ENCODE peak calls at places on chromosomes 7 and 10, in ten cellular contexts. One of them, this sample, is unnamed.

GRCh38 chr7:2621061-2621828 is 10.5 kb upstream of the TTYH3 start:
- DNase-seq in A549: no peak
- DNase-seq in cardiac fibroblast: peak; percentile 64
- DNase-seq in Panc1: no peak
- DNase-seq in brain microvascular endothelial cell: peak; percentile 50
- DNase-seq in cardiac muscle cell: peak; percentile 88
- DNase-seq in fibroblast of lung: peak; percentile 70
- DNase-seq in HepG2: no peak
- DNase-seq in AG10803: peak; percentile 68
- DNase-seq in psoas muscle: peak; percentile 55
- DNase-seq in this sample: peak; percentile 84

GRCh38 chr10:77160679-77161078 is 476.9 kb downstream of the KCNMA1 start:
- DNase-seq in A549: no peak
- DNase-seq in cardiac fibroblast: peak; percentile 96
- DNase-seq in Panc1: peak; percentile 94
- DNase-seq in brain microvascular endothelial cell: peak; percentile 88
- DNase-seq in cardiac muscle cell: peak; percentile 30
- DNase-seq in fibroblast of lung: peak; percentile 89
- DNase-seq in HepG2: no peak
- DNase-seq in AG10803: peak; percentile 83
- DNase-seq in psoas muscle: no peak
- DNase-seq in this sample: peak; percentile 62

GRCh38 chr7:874036-874749 is 2.2 kb upstream of the GET4 start:
- DNase-seq in A549: no peak
- DNase-seq in cardiac fibroblast: no peak
- DNase-seq in Panc1: no peak
- DNase-seq in brain microvascular endothelial cell: no peak
- DNase-seq in cardiac muscle cell: peak; percentile 52
- DNase-seq in fibroblast of lung: no peak
- DNase-seq in HepG2: no peak
- DNase-seq in AG10803: no peak
- DNase-seq in psoas muscle: no peak
- DNase-seq in this sample: peak; percentile 31

GRCh38 chr7:16417958-16418357 is 3.4 kb downstream of the CRPPA start:
- DNase-seq in A549: no peak
- DNase-seq in cardiac fibroblast: no peak
- DNase-seq in Panc1: no peak
- DNase-seq in brain microvascular endothelial cell: no peak
- DNase-seq in cardiac muscle cell: peak; percentile 43
- DNase-seq in fibroblast of lung: no peak
- DNase-seq in HepG2: no peak
- DNase-seq in AG10803: no peak
- DNase-seq in psoas muscle: no peak
- DNase-seq in this sample: no peak

GRCh38 chr10:132175907-132176581 is 10.7 kb upstream of the DPYSL4 start:
- DNase-seq in A549: no peak
- DNase-seq in cardiac fibroblast: peak; percentile 43
- DNase-seq in Panc1: no peak
- DNase-seq in brain microvascular endothelial cell: no peak
- DNase-seq in cardiac muscle cell: no peak
- DNase-seq in fibroblast of lung: no peak
- DNase-seq in HepG2: peak; percentile 25
- DNase-seq in AG10803: no peak
- DNase-seq in psoas muscle: peak; percentile 6
- DNase-seq in this sample: no peak

GRCh38 chr10:110360857-110361474 is 56.2 kb upstream of the SMNDC1 start:
- DNase-seq in A549: no peak
- DNase-seq in cardiac fibroblast: peak; percentile 26
- DNase-seq in Panc1: no peak
- DNase-seq in brain microvascular endothelial cell: no peak
- DNase-seq in cardiac muscle cell: no peak
- DNase-seq in fibroblast of lung: no peak
- DNase-seq in HepG2: no peak
- DNase-seq in AG10803: no peak
- DNase-seq in psoas muscle: no peak
- DNase-seq in this sample: no peak

GRCh38 chr7:24323961-24324480 is 40.0 kb downstream of the NPY start:
- DNase-seq in A549: no peak
- DNase-seq in cardiac fibroblast: no peak
- DNase-seq in Panc1: no peak
- DNase-seq in brain microvascular endothelial cell: no peak
- DNase-seq in cardiac muscle cell: no peak
- DNase-seq in fibroblast of lung: no peak
- DNase-seq in HepG2: no peak
- DNase-seq in AG10803: no peak
- DNase-seq in psoas muscle: no peak
- DNase-seq in this sample: no peak

GRCh38 chr10:125911145-125911544 is 14.8 kb downstream of the FANK1 start:
- DNase-seq in A549: no peak
- DNase-seq in cardiac fibroblast: no peak
- DNase-seq in Panc1: no peak
- DNase-seq in brain microvascular endothelial cell: no peak
- DNase-seq in cardiac muscle cell: no peak
- DNase-seq in fibroblast of lung: no peak
- DNase-seq in HepG2: no peak
- DNase-seq in AG10803: no peak
- DNase-seq in psoas muscle: no peak
- DNase-seq in this sample: no peak

GRCh38 chr10:132422169-132422691 is 25.2 kb downstream of the PWWP2B start:
- DNase-seq in A549: no peak
- DNase-seq in cardiac fibroblast: no peak
- DNase-seq in Panc1: no peak
- DNase-seq in brain microvascular endothelial cell: no peak
- DNase-seq in cardiac muscle cell: no peak
- DNase-seq in fibroblast of lung: no peak
- DNase-seq in HepG2: no peak
- DNase-seq in AG10803: no peak
- DNase-seq in psoas muscle: no peak
- DNase-seq in this sample: peak; percentile 37

GRCh38 chr7:110871856-110872255 is 219.1 kb upstream of the LRRN3 start:
- DNase-seq in A549: no peak
- DNase-seq in cardiac fibroblast: no peak
- DNase-seq in Panc1: no peak
- DNase-seq in brain microvascular endothelial cell: no peak
- DNase-seq in cardiac muscle cell: no peak
- DNase-seq in fibroblast of lung: no peak
- DNase-seq in HepG2: no peak
- DNase-seq in AG10803: no peak
- DNase-seq in psoas muscle: no peak
- DNase-seq in this sample: no peak

GRCh38 chr10:109504401-109504800 is 418.9 kb downstream of the XPNPEP1 start:
- DNase-seq in A549: no peak
- DNase-seq in cardiac fibroblast: peak; percentile 3
- DNase-seq in Panc1: no peak
- DNase-seq in brain microvascular endothelial cell: no peak
- DNase-seq in cardiac muscle cell: no peak
- DNase-seq in fibroblast of lung: no peak
- DNase-seq in HepG2: no peak
- DNase-seq in AG10803: no peak
- DNase-seq in psoas muscle: no peak
- DNase-seq in this sample: no peak

GRCh38 chr10:49089789-49090595 is 25.3 kb downstream of the VSTM4 start:
- DNase-seq in A549: no peak
- DNase-seq in cardiac fibroblast: no peak
- DNase-seq in Panc1: no peak
- DNase-seq in brain microvascular endothelial cell: no peak
- DNase-seq in cardiac muscle cell: peak; percentile 41
- DNase-seq in fibroblast of lung: peak; percentile 22
- DNase-seq in HepG2: no peak
- DNase-seq in AG10803: peak; percentile 77
- DNase-seq in psoas muscle: no peak
- DNase-seq in this sample: peak; percentile 70

GRCh38 chr7:116633131-116633988 is 38.6 kb upstream of the MET start:
- DNase-seq in A549: no peak
- DNase-seq in cardiac fibroblast: peak; percentile 80
- DNase-seq in Panc1: peak; percentile 75
- DNase-seq in brain microvascular endothelial cell: no peak
- DNase-seq in cardiac muscle cell: peak; percentile 62
- DNase-seq in fibroblast of lung: peak; percentile 21
- DNase-seq in HepG2: no peak
- DNase-seq in AG10803: peak; percentile 60
- DNase-seq in psoas muscle: peak; percentile 32
- DNase-seq in this sample: peak; percentile 72

GRCh38 chr10:119022846-119023552 is 6.5 kb upstream of the NANOS1 start:
- DNase-seq in A549: no peak
- DNase-seq in cardiac fibroblast: peak; percentile 57
- DNase-seq in Panc1: no peak
- DNase-seq in brain microvascular endothelial cell: peak; percentile 20
- DNase-seq in cardiac muscle cell: peak; percentile 46
- DNase-seq in fibroblast of lung: peak; percentile 72
- DNase-seq in HepG2: no peak
- DNase-seq in AG10803: peak; percentile 91
- DNase-seq in psoas muscle: no peak
- DNase-seq in this sample: peak; percentile 36

DNA sequence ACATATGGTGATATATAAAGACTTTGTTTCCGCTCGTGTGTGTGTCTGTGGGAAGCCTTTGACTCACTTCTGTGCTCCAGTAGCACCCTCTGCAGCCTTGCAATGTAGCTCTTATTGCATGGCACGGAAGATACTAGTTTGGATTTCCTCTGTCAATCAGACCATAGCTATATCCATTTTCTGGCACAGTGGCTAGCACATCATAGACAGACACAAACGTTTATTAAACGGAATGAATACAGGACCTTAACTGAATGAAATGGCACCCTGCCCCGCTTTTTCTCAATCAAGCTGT is 124.0 kb upstream of the PTPN20 start:
- DNase-seq in A549: peak; percentile 0
- DNase-seq in cardiac fibroblast: peak; percentile 67
- DNase-seq in Panc1: no peak
- DNase-seq in brain microvascular endothelial cell: peak; percentile 64
- DNase-seq in cardiac muscle cell: peak; percentile 51
- DNase-seq in fibroblast of lung: peak; percentile 73
- DNase-seq in HepG2: peak; percentile 24
- DNase-seq in AG10803: peak; percentile 46
- DNase-seq in psoas muscle: no peak
- DNase-seq in this sample: peak; percentile 61
- TF ChIP-seq CTCF in A549: no peak
- TF ChIP-seq CTCF in cardiac fibroblast: no peak
- TF ChIP-seq CTCF in Panc1: no peak
- TF ChIP-seq CTCF in brain microvascular endothelial cell: peak; percentile 35
- TF ChIP-seq CTCF in cardiac muscle cell: peak; percentile 3
- TF ChIP-seq CTCF in fibroblast of lung: no peak
- TF ChIP-seq CTCF in HepG2: peak; percentile 52
- TF ChIP-seq CTCF in AG10803: no peak
- TF ChIP-seq CTCF in psoas muscle: peak; percentile 3
- TF ChIP-seq CTCF in this sample: peak; percentile 20

GRCh38 chr10:72106154-72106849 is 18.0 kb upstream of the SPOCK2 start:
- DNase-seq in A549: no peak
- DNase-seq in cardiac fibroblast: no peak
- DNase-seq in Panc1: no peak
- DNase-seq in brain microvascular endothelial cell: no peak
- DNase-seq in cardiac muscle cell: no peak
- DNase-seq in fibroblast of lung: peak; percentile 18
- DNase-seq in HepG2: no peak
- DNase-seq in AG10803: no peak
- DNase-seq in psoas muscle: no peak
- DNase-seq in this sample: no peak
- H3K4me3 ChIP-seq in A549: no peak overlapping the region
- H3K4me3 ChIP-seq in cardiac fibroblast: no peak overlapping the region
- H3K4me3 ChIP-seq in Panc1: no peak overlapping the region
- H3K4me3 ChIP-seq in brain microvascular endothelial cell: no peak overlapping the region
- H3K4me3 ChIP-seq in cardiac muscle cell: no peak overlapping the region
- H3K4me3 ChIP-seq in fibroblast of lung: no peak overlapping the region
- H3K4me3 ChIP-seq in HepG2: no peak overlapping the region
- H3K4me3 ChIP-seq in AG10803: no peak overlapping the region
- H3K4me3 ChIP-seq in psoas muscle: no peak overlapping the region
- H3K4me3 ChIP-seq in this sample: no peak overlapping the region

DNA sequence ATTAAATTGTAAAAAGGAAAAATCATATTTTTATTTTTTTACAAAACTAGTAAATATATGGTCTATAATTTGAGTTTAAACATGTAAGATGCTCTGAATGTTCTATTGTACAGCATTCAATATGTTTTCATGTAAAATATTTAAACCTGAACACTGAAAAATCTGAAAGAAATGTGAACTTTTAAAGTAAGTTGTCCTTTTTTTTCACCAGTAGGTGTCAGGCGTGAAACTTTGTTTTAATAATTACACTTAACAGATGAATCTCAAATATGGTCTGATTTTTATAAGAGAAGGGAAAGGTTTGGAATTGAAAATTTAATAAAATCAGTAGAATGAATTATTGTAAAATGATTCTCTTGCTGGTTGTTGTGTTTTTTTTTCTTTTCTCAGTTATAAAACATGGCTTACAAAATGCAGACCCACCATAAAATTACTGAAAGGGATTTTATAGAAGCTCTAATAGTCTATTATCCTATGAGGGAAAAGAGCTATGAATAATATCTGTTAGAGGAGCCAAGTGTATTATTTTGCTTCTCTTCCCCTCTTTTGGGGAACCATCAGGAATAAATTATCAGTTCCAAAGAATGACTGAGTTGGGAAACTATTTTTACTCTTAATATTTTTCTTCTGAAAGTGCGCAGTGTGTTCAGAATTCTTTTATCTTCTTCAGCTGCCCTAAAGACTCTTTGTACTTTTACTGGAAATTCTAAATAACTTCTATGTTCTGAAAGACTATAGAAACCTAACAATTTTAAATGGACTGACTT is 217.7 kb upstream of the FZD1 start:
- DNase-seq in A549: no peak
- DNase-seq in cardiac fibroblast: peak; percentile 23
- DNase-seq in Panc1: no peak
- DNase-seq in brain microvascular endothelial cell: no peak
- DNase-seq in cardiac muscle cell: peak; percentile 29
- DNase-seq in fibroblast of lung: peak; percentile 44
- DNase-seq in HepG2: no peak
- DNase-seq in AG10803: peak; percentile 44
- DNase-seq in psoas muscle: no peak
- DNase-seq in this sample: peak; percentile 39
- TF ChIP-seq CTCF in A549: peak; percentile 42
- TF ChIP-seq CTCF in cardiac fibroblast: peak; percentile 20
- TF ChIP-seq CTCF in Panc1: no peak
- TF ChIP-seq CTCF in brain microvascular endothelial cell: peak; percentile 7
- TF ChIP-seq CTCF in cardiac muscle cell: peak; percentile 40
- TF ChIP-seq CTCF in fibroblast of lung: no peak
- TF ChIP-seq CTCF in HepG2: no peak
- TF ChIP-seq CTCF in AG10803: peak; percentile 54
- TF ChIP-seq CTCF in psoas muscle: peak; percentile 15
- TF ChIP-seq CTCF in this sample: peak; percentile 46

DNA sequence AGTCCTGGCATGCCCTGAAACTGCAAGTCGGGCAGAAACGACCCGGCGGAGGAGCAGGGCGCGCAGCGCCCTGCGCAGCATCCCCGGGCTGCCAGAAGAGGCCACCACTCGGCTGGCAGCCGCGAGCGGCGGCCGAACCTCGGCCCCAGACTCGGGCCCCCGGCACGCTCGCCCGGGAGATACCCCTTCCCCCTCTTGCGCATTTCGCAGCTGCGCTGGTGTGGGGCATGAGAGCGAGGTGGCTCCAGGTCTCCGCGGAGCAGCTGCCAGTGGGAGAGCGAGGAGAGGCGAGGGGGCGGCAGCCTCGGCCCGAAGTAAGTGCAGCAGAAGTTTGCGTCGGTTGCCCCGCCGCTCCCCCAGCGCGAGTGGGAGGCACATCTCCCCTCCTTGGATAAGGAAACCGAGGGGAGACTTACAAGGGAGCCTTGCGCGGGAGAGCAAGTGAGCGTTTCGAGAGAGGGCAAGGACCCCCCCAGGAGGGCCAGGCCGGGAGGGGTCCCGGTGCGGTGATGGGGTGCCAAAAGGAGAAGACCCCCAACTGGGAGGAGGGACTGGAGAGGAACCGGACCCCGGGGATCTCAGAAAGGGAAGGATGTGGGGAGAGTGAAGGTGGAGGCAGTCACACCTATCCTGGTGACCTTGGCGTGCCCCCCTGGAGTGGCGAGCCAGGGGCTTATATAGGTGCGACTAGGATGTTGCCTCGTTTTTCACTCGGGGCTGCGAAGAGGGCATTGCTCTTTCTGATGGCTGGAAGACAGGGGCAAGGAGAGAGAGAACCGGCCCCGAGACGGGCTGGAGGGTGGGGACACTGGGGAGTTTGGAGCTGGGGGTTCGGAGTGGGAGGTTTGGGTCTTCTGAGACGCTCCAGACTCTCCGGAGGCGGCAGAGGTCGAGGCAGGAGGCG is 256.3 kb downstream of the OTUD1 start:
- DNase-seq in A549: no peak
- DNase-seq in cardiac fibroblast: no peak
- DNase-seq in Panc1: no peak
- DNase-seq in brain microvascular endothelial cell: no peak
- DNase-seq in cardiac muscle cell: no peak
- DNase-seq in fibroblast of lung: no peak
- DNase-seq in HepG2: no peak
- DNase-seq in AG10803: no peak
- DNase-seq in psoas muscle: no peak
- DNase-seq in this sample: no peak
- H3K4me3 ChIP-seq in A549: no peak overlapping the region
- H3K4me3 ChIP-seq in cardiac fibroblast: no peak overlapping the region
- H3K4me3 ChIP-seq in Panc1: no peak overlapping the region
- H3K4me3 ChIP-seq in brain microvascular endothelial cell: no peak overlapping the region
- H3K4me3 ChIP-seq in cardiac muscle cell: peak overlapping the region; percentile 26
- H3K4me3 ChIP-seq in fibroblast of lung: no peak overlapping the region
- H3K4me3 ChIP-seq in HepG2: no peak overlapping the region
- H3K4me3 ChIP-seq in AG10803: no peak overlapping the region
- H3K4me3 ChIP-seq in psoas muscle: peak overlapping the region; percentile 59
- H3K4me3 ChIP-seq in this sample: no peak overlapping the region

This sample was measured in choroid plexus epithelial cell.